ENCODE peak calls at places on chromosomes 16 and 17, in six cellular contexts. Y is right atrium auricular region; C is mucosa of descending colon; H is hepatocyte; F is heart right ventricle; P is CD8-positive, alpha-beta memory T cell. N is an unnamed sample. For H3K4me1, the result is how much of the 10 kb centered on the place peaks cover.

GRCh38 chr17:79788455-79788854 is 8.4 kb downstream of the CBX8 start:
- DNase-seq in Y (no peak), H (no peak), C (no peak), F (no peak), P (no peak), N (no peak)

GRCh38 chr17:60443713-60444112 is 21.4 kb downstream of the CHCT1 start:
- DNase-seq in P (no peak), H (no peak), F (no peak), Y (no peak), C (no peak), N (no peak)

GRCh38 chr17:418421-418751 is 65.8 kb upstream of the RPH3AL start:
- DNase-seq in C (no peak), Y (no peak), H (no peak), F (no peak), P (peak), N (no peak)

GRCh38 chr16:53282975-53283946 is 151.0 kb upstream of the RBL2 start:
- DNase-seq in H (peak), F (no peak), Y (no peak), C (no peak), P (peak), N (peak)

GRCh38 chr17:40610359-40610758 is 37.3 kb downstream of the SMARCE1 start:
- DNase-seq in P (no peak), H (no peak), F (no peak), Y (no peak), C (no peak), N (no peak)

GRCh38 chr17:40431231-40431602 is 12.0 kb upstream of the IGFBP4 start:
- DNase-seq in Y (peak), P (no peak), H (no peak), C (no peak), F (no peak), N (no peak)

GRCh38 chr16:57013268-57013667 is 23.9 kb downstream of the NLRC5 start:
- DNase-seq in H (no peak), F (no peak), Y (no peak), C (no peak), P (no peak), N (no peak)

GRCh38 chr16:65201446-65202010 is 79.7 kb upstream of the CDH11 start:
- DNase-seq in P (no peak), F (no peak), H (no peak), C (no peak), Y (no peak), N (no peak)

GRCh38 chr17:67490471-67490870 is 113.4 kb downstream of the PITPNC1 start:
- DNase-seq in Y (no peak), F (no peak), P (no peak), H (no peak), C (no peak), N (no peak)

GRCh38 chr16:26816885-26817571 is 249.7 kb upstream of the C16orf82 start:
- DNase-seq in P (no peak), Y (no peak), C (no peak), H (no peak), F (no peak), N (no peak)

GRCh38 chr17:2057714-2058520 is 3.0 kb downstream of the HIC1 start:
- DNase-seq in F (no peak), Y (no peak), C (peak), H (no peak), P (peak), N (no peak)

GRCh38 chr17:2054740-2055493 is at the start of gene HIC1:
- DNase-seq in H (peak), P (peak), F (peak), C (peak), Y (no peak), N (peak)

GRCh38 chr17:2057130-2057713 is 2.3 kb downstream of the HIC1 start:
- DNase-seq in C (no peak), P (no peak), Y (no peak), F (no peak), H (no peak), N (no peak)

GRCh38 chr17:2055494-2056220 is 754 bp downstream of the HIC1 start:
- DNase-seq in F (no peak), Y (no peak), C (peak), P (no peak), H (no peak), N (peak)

GRCh38 chr17:2056221-2057129 is 1.6 kb downstream of the HIC1 start:
- DNase-seq in P (peak), F (no peak), C (peak), H (peak), Y (no peak), N (peak)
- H3K4me1 ChIP-seq in P (under half), F (half or more), C (under half), H (under half), Y (half or more), N (under half)

GRCh38 chr16:30356401-30357084 is 1.4 kb upstream of the CD2BP2 start:
- DNase-seq in C (peak), P (no peak), Y (no peak), F (no peak), H (no peak), N (no peak)
- H3K4me1 ChIP-seq in C (under half), P (under half), Y (under half), F (under half), H (under half), N (half or more)

GRCh38 chr16:51441331-51441730 is 290.3 kb upstream of the SALL1 start:
- DNase-seq in Y (no peak), P (no peak), F (no peak), H (no peak), C (no peak), N (no peak)
- H3K4me1 ChIP-seq in Y (under half), P (under half), F (under half), H (under half), C (under half), N (under half)

GRCh38 chr17:44918006-44918405 is 2.7 kb upstream of the GFAP start:
- DNase-seq in Y (no peak), H (no peak), P (no peak), C (no peak), F (no peak), N (no peak)
- H3K4me1 ChIP-seq in Y (under half), H (under half), P (under half), C (under half), F (under half), N (under half)

GRCh38 chr16:50309527-50310307 is 43.4 kb downstream of the ADCY7 start:
- DNase-seq in P (no peak), F (no peak), H (peak), Y (peak), C (no peak), N (peak)
- H3K4me1 ChIP-seq in P (under half), F (under half), H (under half), Y (under half), C (under half), N (under half)

GRCh38 chr17:57898487-57899311 is 48.9 kb upstream of the MRPS23 start:
- DNase-seq in P (no peak), F (peak), H (peak), Y (peak), C (peak), N (no peak)
- H3K4me1 ChIP-seq in P (under half), F (half or more), H (under half), Y (half or more), C (half or more), N (under half)